ENCODE peak calls at places on chromosome 12, in nine cellular contexts. J, S, W, B, D, X, Y, Z and C are unnamed samples.

GRCh38 chr12:130428116-130428515 is 90.4 kb downstream of the PIWIL1 start:
- DNase-seq in X (no peak), Y (no peak), Z (no peak), B (no peak), J (no peak), S (no peak), D (no peak), W (no peak), C (no peak)

GRCh38 chr12:72256725-72257124 is 15.4 kb upstream of the TRHDE start:
- DNase-seq in Z (no peak), B (no peak), W (no peak), X (no peak), J (no peak), Y (no peak), S (no peak), D (no peak), C (no peak)

GRCh38 chr12:65832217-65832616 is 7.9 kb downstream of the HMGA2 start:
- DNase-seq in Y (no peak), D (no peak), X (no peak), Z (no peak), S (no peak), W (no peak), B (no peak), J (no peak), C (no peak)

GRCh38 chr12:115451785-115452736 is 768.1 kb upstream of the TBX3 start:
- DNase-seq in D (no peak), Y (no peak), S (peak), W (no peak), X (no peak), J (peak), Z (peak), B (no peak), C (peak)

GRCh38 chr12:99043319-99043914 is 398.3 kb downstream of the APAF1 start:
- DNase-seq in Y (peak), B (peak), Z (peak), S (peak), W (peak), D (no peak), X (peak), J (peak), C (peak)

GRCh38 chr12:50282581-50283229 is 615 bp downstream of the LIMA1 start:
- DNase-seq in J (peak), Y (no peak), W (no peak), B (no peak), Z (peak), S (no peak), D (no peak), X (no peak), C (peak)

GRCh38 chr12:80697270-80697887 is 10.1 kb upstream of the MYF6 start:
- DNase-seq in B (no peak), Z (no peak), D (no peak), S (no peak), J (no peak), Y (no peak), W (no peak), X (no peak), C (no peak)

GRCh38 chr12:77914089-77914488 is 83.4 kb downstream of the NAV3 start:
- DNase-seq in W (no peak), J (no peak), D (no peak), S (no peak), B (no peak), X (no peak), Z (no peak), Y (no peak), C (no peak)

GRCh38 chr12:56337753-56338221 is 897 bp upstream of the IL23A start:
- DNase-seq in Y (no peak), B (no peak), S (no peak), D (no peak), X (no peak), J (no peak), Z (no peak), W (no peak), C (no peak)

GRCh38 chr12:131040491-131040890 is 86.8 kb downstream of the ADGRD1 start:
- DNase-seq in X (no peak), Y (no peak), W (no peak), Z (no peak), D (no peak), J (no peak), S (no peak), B (no peak), C (no peak)

GRCh38 chr12:1838223-1838993 is 18.0 kb downstream of the LRTM2 start:
- DNase-seq in S (no peak), B (no peak), W (no peak), X (no peak), Y (no peak), J (no peak), D (no peak), Z (no peak), C (no peak)

GRCh38 chr12:111211910-111212757 is 156.8 kb downstream of the PHETA1 start:
- DNase-seq in D (no peak), B (no peak), Z (no peak), J (no peak), S (peak), Y (no peak), W (no peak), X (no peak), C (no peak)

GRCh38 chr12:586318-587071 is 76.8 kb downstream of the NINJ2 start:
- DNase-seq in S (no peak), J (peak), Z (no peak), Y (no peak), W (no peak), B (no peak), X (no peak), D (no peak), C (no peak)

GRCh38 chr12:84937383-84937782 is 24.8 kb upstream of the SLC6A15 start:
- DNase-seq in Y (no peak), Z (no peak), X (no peak), J (no peak), S (no peak), D (no peak), W (no peak), B (no peak), C (no peak)